ENCODE peak calls at places on chromosomes 3 and 15, in five cellular contexts. S, K, C, R and W are unnamed samples.

GRCh38 chr15:90883971-90884718 is at the start of gene FES:
- DNase-seq in S (no peak), K (peak; percentile 83), C (peak; percentile 81), R (no peak), W (peak; percentile 61)

GRCh38 chr15:51038258-51039042 is 56.3 kb downstream of the TNFAIP8L3 start:
- DNase-seq in S (no peak), K (no peak), C (no peak), R (no peak), W (no peak)

GRCh38 chr3:117885046-117885445 is 1149.6 kb downstream of the IGSF11 start:
- DNase-seq in S (no peak), K (no peak), C (no peak), R (no peak), W (no peak)

GRCh38 chr15:78714890-78715289 is 73.9 kb upstream of the CHRNB4 start:
- DNase-seq in S (no peak), K (no peak), C (no peak), R (no peak), W (no peak)

GRCh38 chr3:197083486-197083885 is 53.9 kb upstream of the MELTF start:
- DNase-seq in S (no peak), K (peak; percentile 55), C (no peak), R (no peak), W (no peak)

GRCh38 chr3:124007186-124007585 is 15.3 kb upstream of the ROPN1 start:
- DNase-seq in S (no peak), K (no peak), C (no peak), R (no peak), W (no peak)

GRCh38 chr15:75368689-75369239 is 357 bp upstream of the MAN2C1 start:
- DNase-seq in S (no peak), K (no peak), C (no peak), R (no peak), W (no peak)

GRCh38 chr15:78212546-78213424 is 21.6 kb downstream of the ACSBG1 start:
- DNase-seq in S (no peak), K (peak; percentile 92), C (no peak), R (no peak), W (no peak)

GRCh38 chr3:134132961-134133360 is 103.2 kb upstream of the SLCO2A1 start:
- DNase-seq in S (no peak), K (no peak), C (no peak), R (no peak), W (no peak)

GRCh38 chr3:115848641-115849040 is 225.3 kb downstream of the GAP43 start:
- DNase-seq in S (no peak), K (no peak), C (no peak), R (no peak), W (no peak)

GRCh38 chr3:43054754-43055153 is 51.1 kb downstream of the POMGNT2 start:
- DNase-seq in S (no peak), K (no peak), C (no peak), R (no peak), W (no peak)

GRCh38 chr3:40382617-40382979 is 4.4 kb upstream of the ENTPD3 start:
- DNase-seq in S (no peak), K (no peak), C (no peak), R (no peak), W (no peak)

GRCh38 chr15:101615986-101616848 is 36.0 kb downstream of the TM2D3 start:
- DNase-seq in S (no peak), K (peak; percentile 86), C (peak; percentile 83), R (no peak), W (peak; percentile 85)

GRCh38 chr3:127200086-127200691 is 7.3 kb downstream of the PRR23E start:
- DNase-seq in S (no peak), K (no peak), C (no peak), R (no peak), W (no peak)

GRCh38 chr3:115833074-115833473 is 209.8 kb downstream of the GAP43 start:
- DNase-seq in S (no peak), K (no peak), C (no peak), R (no peak), W (no peak)

GRCh38 chr3:196012481-196012880 is 69.4 kb downstream of the TFRC start:
- DNase-seq in S (no peak), K (no peak), C (no peak), R (no peak), W (no peak)

GRCh38 chr3:67635257-67635656 is 19.2 kb downstream of the SUCLG2 start:
- DNase-seq in S (no peak), K (no peak), C (no peak), R (no peak), W (no peak)

GRCh38 chr3:194487289-194488006 is 646 bp upstream of the ATP13A3 start:
- DNase-seq in S (no peak), K (peak; percentile 67), C (peak; percentile 31), R (peak; percentile 23), W (peak; percentile 57)

GRCh38 chr3:10682692-10683091 is 133.3 kb upstream of the SLC6A11 start:
- DNase-seq in S (no peak), K (no peak), C (no peak), R (no peak), W (no peak)

GRCh38 chr15:93417156-93418077 is 328.4 kb upstream of the RGMA start:
- DNase-seq in S (no peak), K (peak; percentile 66), C (no peak), R (no peak), W (no peak)

GRCh38 chr3:13638927-13639326 is 90.0 kb downstream of the FBLN2 start:
- DNase-seq in S (no peak), K (no peak), C (no peak), R (no peak), W (no peak)

GRCh38 chr3:129620828-129621605 is 14.5 kb upstream of the PLXND1 start:
- DNase-seq in S (no peak), K (peak; percentile 17), C (no peak), R (no peak), W (no peak)

GRCh38 chr15:76998661-76999285 is 3.8 kb downstream of the PSTPIP1 start:
- DNase-seq in S (no peak), K (no peak), C (no peak), R (no peak), W (no peak)

GRCh38 chr3:40299721-40300335 is 9.7 kb upstream of the EIF1B start:
- DNase-seq in S (no peak), K (no peak), C (no peak), R (no peak), W (no peak)

GRCh38 chr3:158160958-158161357 is 51.1 kb downstream of the RSRC1 start:
- DNase-seq in S (no peak), K (no peak), C (no peak), R (no peak), W (no peak)

GRCh38 chr3:59699648-59700320 is 650.0 kb upstream of the CFAP20DC start:
- DNase-seq in S (no peak), K (no peak), C (no peak), R (no peak), W (no peak)

GRCh38 chr3:8972614-8973013 is 9.3 kb upstream of the RAD18 start:
- DNase-seq in S (no peak), K (no peak), C (peak; percentile 45), R (no peak), W (no peak)

GRCh38 chr15:43791993-43792760 is at the start of gene SERF2:
- DNase-seq in S (peak; percentile 99), K (peak; percentile 100), C (peak; percentile 100), R (peak; percentile 99), W (peak; percentile 100)

GRCh38 chr3:90015688-90016356 is 908.4 kb downstream of the EPHA3 start:
- DNase-seq in S (no peak), K (no peak), C (peak; percentile 11), R (no peak), W (no peak)

GRCh38 chr3:146589899-146590508 is 15.1 kb downstream of the PLSCR5 start:
- DNase-seq in S (peak; percentile 65), K (no peak), C (peak; percentile 27), R (no peak), W (no peak)

GRCh38 chr3:193911784-193912183 is 224.2 kb upstream of the HES1 start:
- DNase-seq in S (no peak), K (no peak), C (no peak), R (no peak), W (no peak)

GRCh38 chr15:44023176-44023575 is 171.9 kb downstream of the FRMD5 start:
- DNase-seq in S (no peak), K (no peak), C (no peak), R (no peak), W (no peak)

GRCh38 chr3:4943553-4943952 is 35.7 kb upstream of the BHLHE40 start:
- DNase-seq in S (no peak), K (no peak), C (peak; percentile 77), R (no peak), W (no peak)

GRCh38 chr15:29183071-29183831 is 86.4 kb downstream of the NSMCE3 start:
- DNase-seq in S (no peak), K (no peak), C (no peak), R (no peak), W (no peak)

GRCh38 chr3:196968233-196969000 is at the start of gene PIGZ:
- DNase-seq in S (no peak), K (peak; percentile 71), C (peak; percentile 76), R (peak; percentile 17), W (no peak)

GRCh38 chr15:100781061-100781960 is 98.3 kb upstream of the ALDH1A3 start:
- DNase-seq in S (no peak), K (no peak), C (no peak), R (no peak), W (no peak)

GRCh38 chr15:67784057-67784781 is 41.1 kb upstream of the SKOR1 start:
- DNase-seq in S (no peak), K (no peak), C (no peak), R (no peak), W (no peak)

GRCh38 chr15:33068007-33068441 is 126.5 kb downstream of the FMN1 start:
- DNase-seq in S (no peak), K (peak; percentile 74), C (peak; percentile 51), R (no peak), W (peak; percentile 76)